ENCODE peak calls at places on chromosomes 5 and 9, in five cellular contexts. F, X, S, J and Q are unnamed samples.

GRCh38 chr5:433836-434235 is 9.1 kb upstream of the EXOC3 start:
- DNase-seq in F (no peak), X (no peak), S (peak), J (no peak), Q (no peak)

GRCh38 chr9:80410106-80410505 is 838.3 kb downstream of the TLE4 start:
- DNase-seq in F (peak), X (peak), S (no peak), J (no peak), Q (no peak)

GRCh38 chr5:65047948-65048690 is 279.4 kb downstream of the CWC27 start:
- DNase-seq in F (no peak), X (no peak), S (no peak), J (no peak), Q (no peak)

GRCh38 chr5:169548315-169548714 is 35.3 kb upstream of the SPDL1 start:
- DNase-seq in F (peak), X (peak), S (no peak), J (no peak), Q (peak)

GRCh38 chr5:123511290-123511647 is 708 bp upstream of the CSNK1G3 start:
- DNase-seq in F (peak), X (peak), S (no peak), J (no peak), Q (peak)

GRCh38 chr9:127130661-127131538 is 8.5 kb upstream of the ANGPTL2 start:
- DNase-seq in F (peak), X (no peak), S (no peak), J (no peak), Q (peak)

GRCh38 chr9:94952553-94953373 is 226.3 kb downstream of the AOPEP start:
- DNase-seq in F (no peak), X (peak), S (no peak), J (no peak), Q (no peak)

GRCh38 chr9:76887951-76888350 is 18.0 kb downstream of the PRUNE2 start:
- DNase-seq in F (peak), X (peak), S (no peak), J (no peak), Q (peak)

GRCh38 chr5:83285661-83286398 is 185.7 kb upstream of the VCAN start:
- DNase-seq in F (no peak), X (no peak), S (no peak), J (no peak), Q (no peak)